ENCODE peak calls at places on chromosomes 6 and 20, in six cellular contexts. One of them, this sample, is unnamed.

GRCh38 chr6:11292837-11293236 is 60.4 kb upstream of the NEDD9 start:
- DNase-seq in body of pancreas: no peak
- DNase-seq in fibroblast of lung: peak
- DNase-seq in SK-N-SH: no peak
- DNase-seq in GM23338: no peak
- DNase-seq in GM12865: no peak
- DNase-seq in this sample: no peak

GRCh38 chr20:47585087-47585747 is 83.5 kb downstream of the NCOA3 start:
- DNase-seq in GM12865: peak
- DNase-seq in body of pancreas: no peak
- DNase-seq in SK-N-SH: no peak
- DNase-seq in fibroblast of lung: no peak
- DNase-seq in GM23338: no peak
- DNase-seq in this sample: no peak

GRCh38 chr6:113347420-113347819 is 509.7 kb upstream of the MARCKS start:
- DNase-seq in fibroblast of lung: peak
- DNase-seq in GM12865: no peak
- DNase-seq in GM23338: no peak
- DNase-seq in body of pancreas: no peak
- DNase-seq in SK-N-SH: no peak
- DNase-seq in this sample: no peak

GRCh38 chr6:48883116-48883515 is 579.9 kb downstream of the MMUT start:
- DNase-seq in GM12865: peak
- DNase-seq in body of pancreas: no peak
- DNase-seq in GM23338: no peak
- DNase-seq in SK-N-SH: no peak
- DNase-seq in fibroblast of lung: no peak
- DNase-seq in this sample: no peak

GRCh38 chr20:46838002-46838401 is 56.6 kb upstream of the EYA2 start:
- DNase-seq in GM23338: peak
- DNase-seq in body of pancreas: no peak
- DNase-seq in fibroblast of lung: no peak
- DNase-seq in SK-N-SH: no peak
- DNase-seq in GM12865: no peak
- DNase-seq in this sample: no peak

GRCh38 chr20:20079102-20079784 is 26.9 kb downstream of the CFAP61 start:
- DNase-seq in GM23338: peak
- DNase-seq in SK-N-SH: no peak
- DNase-seq in body of pancreas: no peak
- DNase-seq in GM12865: no peak
- DNase-seq in fibroblast of lung: no peak
- DNase-seq in this sample: no peak

GRCh38 chr6:7228662-7229375 is 84.2 kb downstream of the SSR1 start:
- DNase-seq in SK-N-SH: no peak
- DNase-seq in fibroblast of lung: no peak
- DNase-seq in GM12865: no peak
- DNase-seq in GM23338: no peak
- DNase-seq in body of pancreas: no peak
- DNase-seq in this sample: no peak

GRCh38 chr6:39304951-39305350 is 9.3 kb downstream of the KCNK17 start:
- DNase-seq in GM23338: no peak
- DNase-seq in body of pancreas: no peak
- DNase-seq in GM12865: no peak
- DNase-seq in fibroblast of lung: no peak
- DNase-seq in SK-N-SH: no peak
- DNase-seq in this sample: no peak

GRCh38 chr6:45946352-45946751 is 69.3 kb downstream of the CLIC5 start:
- DNase-seq in body of pancreas: peak
- DNase-seq in GM12865: no peak
- DNase-seq in GM23338: peak
- DNase-seq in fibroblast of lung: peak
- DNase-seq in SK-N-SH: peak
- DNase-seq in this sample: no peak

GRCh38 chr6:7701212-7701834 is 24.6 kb upstream of the BMP6 start:
- DNase-seq in SK-N-SH: no peak
- DNase-seq in body of pancreas: no peak
- DNase-seq in fibroblast of lung: no peak
- DNase-seq in GM12865: no peak
- DNase-seq in GM23338: no peak
- DNase-seq in this sample: no peak

GRCh38 chr6:109351231-109352132 is 30.8 kb downstream of the CD164 start:
- DNase-seq in fibroblast of lung: peak
- DNase-seq in SK-N-SH: no peak
- DNase-seq in GM12865: no peak
- DNase-seq in GM23338: no peak
- DNase-seq in body of pancreas: no peak
- DNase-seq in this sample: no peak

GRCh38 chr6:149328083-149328482 is 10.6 kb downstream of the TAB2 start:
- DNase-seq in SK-N-SH: no peak
- DNase-seq in GM23338: no peak
- DNase-seq in fibroblast of lung: no peak
- DNase-seq in GM12865: no peak
- DNase-seq in body of pancreas: no peak
- DNase-seq in this sample: no peak

GRCh38 chr6:71400852-71401251 is 112.2 kb downstream of the OGFRL1 start:
- DNase-seq in body of pancreas: no peak
- DNase-seq in GM12865: no peak
- DNase-seq in SK-N-SH: no peak
- DNase-seq in fibroblast of lung: peak
- DNase-seq in GM23338: no peak
- DNase-seq in this sample: no peak

GRCh38 chr6:28880519-28880893 is 43.3 kb downstream of the TRIM27 start:
- DNase-seq in SK-N-SH: no peak
- DNase-seq in GM23338: no peak
- DNase-seq in body of pancreas: no peak
- DNase-seq in fibroblast of lung: no peak
- DNase-seq in GM12865: no peak
- DNase-seq in this sample: no peak

GRCh38 chr20:49889943-49890650 is 25.2 kb downstream of the SPATA2 start:
- DNase-seq in fibroblast of lung: no peak
- DNase-seq in body of pancreas: no peak
- DNase-seq in GM23338: peak
- DNase-seq in GM12865: no peak
- DNase-seq in SK-N-SH: no peak
- DNase-seq in this sample: no peak

GRCh38 chr6:154408906-154409500 is 52.4 kb upstream of the IPCEF1 start:
- DNase-seq in GM12865: peak
- DNase-seq in body of pancreas: no peak
- DNase-seq in GM23338: peak
- DNase-seq in fibroblast of lung: peak
- DNase-seq in SK-N-SH: no peak
- DNase-seq in this sample: no peak

GRCh38 chr6:157774153-157775135 is 48.6 kb upstream of the SNX9 start:
- DNase-seq in fibroblast of lung: no peak
- DNase-seq in body of pancreas: no peak
- DNase-seq in SK-N-SH: peak
- DNase-seq in GM23338: no peak
- DNase-seq in GM12865: peak
- DNase-seq in this sample: no peak

GRCh38 chr20:37755665-37756064 is 61.8 kb downstream of the CTNNBL1 start:
- DNase-seq in GM23338: no peak
- DNase-seq in GM12865: no peak
- DNase-seq in body of pancreas: no peak
- DNase-seq in fibroblast of lung: no peak
- DNase-seq in SK-N-SH: peak
- DNase-seq in this sample: no peak

GRCh38 chr6:8435093-8435844 is at the start of gene SLC35B3:
- DNase-seq in body of pancreas: peak
- DNase-seq in GM23338: peak
- DNase-seq in SK-N-SH: peak
- DNase-seq in GM12865: peak
- DNase-seq in fibroblast of lung: peak
- DNase-seq in this sample: peak

GRCh38 chr20:61749406-61750075 is 316.1 kb downstream of the TAF4 start:
- DNase-seq in SK-N-SH: no peak
- DNase-seq in GM23338: no peak
- DNase-seq in body of pancreas: no peak
- DNase-seq in GM12865: no peak
- DNase-seq in fibroblast of lung: no peak
- DNase-seq in this sample: no peak

GRCh38 chr6:167097770-167098169 is 25.1 kb upstream of the CCR6 start:
- DNase-seq in fibroblast of lung: no peak
- DNase-seq in GM12865: no peak
- DNase-seq in SK-N-SH: no peak
- DNase-seq in GM23338: no peak
- DNase-seq in body of pancreas: no peak
- DNase-seq in this sample: no peak

GRCh38 chr6:32195902-32196681 is 3.6 kb upstream of the GPSM3 start:
- DNase-seq in GM12865: peak
- DNase-seq in GM23338: peak
- DNase-seq in body of pancreas: peak
- DNase-seq in SK-N-SH: peak
- DNase-seq in fibroblast of lung: peak
- DNase-seq in this sample: no peak

GRCh38 chr6:48111143-48111506 is at the start of gene PTCHD4:
- DNase-seq in GM12865: peak
- DNase-seq in SK-N-SH: peak
- DNase-seq in body of pancreas: no peak
- DNase-seq in fibroblast of lung: peak
- DNase-seq in GM23338: peak
- DNase-seq in this sample: no peak

GRCh38 chr6:44738652-44739141 is 351.2 kb downstream of the CDC5L start:
- DNase-seq in fibroblast of lung: peak
- DNase-seq in GM23338: peak
- DNase-seq in body of pancreas: peak
- DNase-seq in SK-N-SH: no peak
- DNase-seq in GM12865: peak
- DNase-seq in this sample: no peak

DNA sequence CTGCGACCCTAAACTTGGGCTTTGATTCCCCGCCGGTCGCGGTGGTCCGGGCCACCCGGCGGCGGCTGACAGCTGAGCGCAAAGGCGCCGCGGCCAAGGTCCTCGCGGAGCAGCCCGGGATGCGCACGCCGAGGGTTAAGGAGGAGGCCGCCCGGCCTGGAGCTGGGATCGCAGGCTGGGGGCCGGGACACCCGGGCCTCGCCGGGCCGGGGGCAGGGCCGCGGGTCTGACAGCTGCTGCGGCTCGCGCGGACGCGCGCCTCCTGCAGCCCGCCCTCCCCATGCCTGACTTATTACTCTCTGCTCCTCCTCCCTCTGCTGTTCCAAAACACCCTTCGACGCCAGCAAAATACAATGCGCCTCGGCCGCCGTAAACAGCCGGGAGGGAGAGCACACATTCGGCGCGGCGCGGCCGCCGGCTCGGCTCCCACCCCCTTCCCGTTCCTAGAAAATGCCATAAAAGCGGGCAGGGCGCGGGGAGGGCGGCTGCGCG is 743 bp downstream of the BACH2 start:
- DNase-seq in SK-N-SH: peak
- DNase-seq in GM12865: peak
- DNase-seq in GM23338: peak
- DNase-seq in fibroblast of lung: peak
- DNase-seq in body of pancreas: peak
- DNase-seq in this sample: no peak
- TF ChIP-seq CTCF in SK-N-SH: no peak
- TF ChIP-seq CTCF in GM12865: no peak
- TF ChIP-seq CTCF in GM23338: no peak
- TF ChIP-seq CTCF in fibroblast of lung: no peak
- TF ChIP-seq CTCF in body of pancreas: peak
- TF ChIP-seq CTCF in this sample: no peak

GRCh38 chr20:35662541-35662940 is 2.2 kb downstream of the CPNE1 start:
- DNase-seq in body of pancreas: no peak
- DNase-seq in SK-N-SH: no peak
- DNase-seq in GM12865: peak
- DNase-seq in GM23338: no peak
- DNase-seq in fibroblast of lung: no peak
- DNase-seq in this sample: no peak
- H3K4me3 ChIP-seq in body of pancreas: no peak
- H3K4me3 ChIP-seq in SK-N-SH: peak
- H3K4me3 ChIP-seq in GM12865: peak
- H3K4me3 ChIP-seq in GM23338: peak
- H3K4me3 ChIP-seq in fibroblast of lung: peak
- H3K4me3 ChIP-seq in this sample: peak

DNA sequence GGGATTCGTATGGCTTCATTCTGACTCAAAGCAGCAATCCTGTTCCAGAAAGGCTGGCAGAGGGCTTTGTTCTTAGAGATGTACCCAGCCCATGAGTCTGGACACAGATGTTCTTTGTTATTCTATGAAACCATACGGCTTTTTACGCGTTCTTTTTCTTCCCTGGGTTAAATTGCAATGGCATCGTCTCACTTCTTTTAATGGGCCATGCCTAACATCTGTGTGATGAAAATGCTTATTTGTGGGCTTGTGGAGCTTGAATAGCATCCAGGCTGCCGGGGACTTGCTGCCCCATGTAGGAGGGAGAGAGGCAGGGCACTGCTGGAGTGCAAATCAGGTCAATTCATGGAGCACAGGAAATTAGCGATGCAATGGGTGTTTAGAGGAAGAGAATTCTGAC is 19.4 kb downstream of the FAM50B start:
- DNase-seq in fibroblast of lung: peak
- DNase-seq in body of pancreas: no peak
- DNase-seq in SK-N-SH: no peak
- DNase-seq in GM23338: no peak
- DNase-seq in GM12865: no peak
- DNase-seq in this sample: no peak
- TF ChIP-seq CTCF in fibroblast of lung: no peak
- TF ChIP-seq CTCF in body of pancreas: no peak
- TF ChIP-seq CTCF in SK-N-SH: no peak
- TF ChIP-seq CTCF in GM23338: no peak
- TF ChIP-seq CTCF in GM12865: no peak
- TF ChIP-seq CTCF in this sample: no peak

GRCh38 chr6:2220154-2220553 is 25.3 kb downstream of the GMDS start:
- DNase-seq in body of pancreas: no peak
- DNase-seq in SK-N-SH: no peak
- DNase-seq in GM23338: no peak
- DNase-seq in GM12865: no peak
- DNase-seq in fibroblast of lung: no peak
- DNase-seq in this sample: no peak

GRCh38 chr6:2224847-2225382 is 20.5 kb downstream of the GMDS start:
- DNase-seq in GM23338: no peak
- DNase-seq in GM12865: no peak
- DNase-seq in fibroblast of lung: no peak
- DNase-seq in body of pancreas: no peak
- DNase-seq in SK-N-SH: no peak
- DNase-seq in this sample: no peak

GRCh38 chr6:2222275-2222842 is 23.0 kb downstream of the GMDS start:
- DNase-seq in fibroblast of lung: no peak
- DNase-seq in GM23338: peak
- DNase-seq in SK-N-SH: no peak
- DNase-seq in GM12865: no peak
- DNase-seq in body of pancreas: no peak
- DNase-seq in this sample: no peak

GRCh38 chr6:2218866-2219265 is 26.5 kb downstream of the GMDS start:
- DNase-seq in GM12865: no peak
- DNase-seq in fibroblast of lung: no peak
- DNase-seq in body of pancreas: no peak
- DNase-seq in SK-N-SH: no peak
- DNase-seq in GM23338: no peak
- DNase-seq in this sample: no peak

DNA sequence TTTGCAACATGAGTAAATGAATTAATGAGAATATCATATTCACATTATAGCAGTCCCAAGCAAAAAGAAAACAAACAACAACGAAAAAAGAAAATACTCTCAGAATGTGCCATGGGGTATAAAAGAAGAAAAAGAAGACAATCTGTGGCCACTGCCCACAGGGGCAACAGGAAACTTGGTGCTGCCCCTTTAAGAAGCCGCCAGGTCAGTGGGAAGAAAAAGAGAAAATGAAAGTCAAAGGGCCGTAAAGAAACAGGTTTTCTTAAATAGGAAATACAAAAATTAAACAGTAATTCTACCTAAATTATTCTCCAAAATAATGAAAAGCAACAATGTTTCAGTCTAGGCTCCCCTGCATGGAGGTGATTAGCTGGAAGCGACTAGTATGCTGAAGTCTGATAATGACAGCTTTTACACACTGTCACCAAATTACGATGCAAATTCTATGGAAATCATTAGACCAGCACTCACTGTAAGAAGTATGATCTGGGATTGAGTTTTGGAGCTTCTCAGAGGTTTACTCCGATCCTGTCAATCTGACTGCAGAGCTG is 23.6 kb downstream of the GMDS start:
- DNase-seq in fibroblast of lung: no peak
- DNase-seq in SK-N-SH: no peak
- DNase-seq in GM12865: peak
- DNase-seq in GM23338: no peak
- DNase-seq in body of pancreas: no peak
- DNase-seq in this sample: no peak
- H3K4me3 ChIP-seq in fibroblast of lung: peak
- H3K4me3 ChIP-seq in SK-N-SH: no peak
- H3K4me3 ChIP-seq in GM12865: peak
- H3K4me3 ChIP-seq in GM23338: no peak
- H3K4me3 ChIP-seq in body of pancreas: peak
- H3K4me3 ChIP-seq in this sample: peak